ENCODE peak calls at places on chromosomes 12 and 14, in eight cellular contexts. One of them, this sample, is unnamed.

GRCh38 chr14:54475187-54475881 is 13.4 kb downstream of the GMFB start:
- DNase-seq in Panc1: no peak
- DNase-seq in GM04503: no peak
- DNase-seq in osteocyte: no peak
- DNase-seq in NCI-H774: no peak
- DNase-seq in NT2/D1: no peak
- DNase-seq in left cardiac atrium: no peak
- DNase-seq in CD8-positive, alpha-beta T cell: no peak
- DNase-seq in this sample: no peak

GRCh38 chr12:79547735-79548347 is 142.9 kb downstream of the PAWR start:
- DNase-seq in Panc1: peak
- DNase-seq in GM04503: peak
- DNase-seq in osteocyte: no peak
- DNase-seq in NCI-H774: peak
- DNase-seq in NT2/D1: peak
- DNase-seq in left cardiac atrium: peak
- DNase-seq in CD8-positive, alpha-beta T cell: no peak
- DNase-seq in this sample: peak

GRCh38 chr12:106097011-106097410 is 41.7 kb downstream of the NUAK1 start:
- DNase-seq in Panc1: no peak
- DNase-seq in GM04503: no peak
- DNase-seq in osteocyte: no peak
- DNase-seq in NCI-H774: no peak
- DNase-seq in NT2/D1: no peak
- DNase-seq in left cardiac atrium: no peak
- DNase-seq in CD8-positive, alpha-beta T cell: no peak
- DNase-seq in this sample: no peak

GRCh38 chr14:93892505-93892839 is 34.7 kb upstream of the FAM181A start:
- DNase-seq in Panc1: no peak
- DNase-seq in GM04503: no peak
- DNase-seq in osteocyte: no peak
- DNase-seq in NCI-H774: no peak
- DNase-seq in NT2/D1: no peak
- DNase-seq in left cardiac atrium: no peak
- DNase-seq in CD8-positive, alpha-beta T cell: no peak
- DNase-seq in this sample: no peak

GRCh38 chr12:91717804-91718203 is 427.8 kb downstream of the BTG1 start:
- DNase-seq in Panc1: no peak
- DNase-seq in GM04503: no peak
- DNase-seq in osteocyte: no peak
- DNase-seq in NCI-H774: no peak
- DNase-seq in NT2/D1: no peak
- DNase-seq in left cardiac atrium: no peak
- DNase-seq in CD8-positive, alpha-beta T cell: no peak
- DNase-seq in this sample: no peak

GRCh38 chr12:91722072-91722471 is 423.6 kb downstream of the BTG1 start:
- DNase-seq in Panc1: no peak
- DNase-seq in GM04503: no peak
- DNase-seq in osteocyte: no peak
- DNase-seq in NCI-H774: no peak
- DNase-seq in NT2/D1: no peak
- DNase-seq in left cardiac atrium: no peak
- DNase-seq in CD8-positive, alpha-beta T cell: no peak
- DNase-seq in this sample: no peak

GRCh38 chr12:69623970-69624369 is 13.3 kb upstream of the LRRC10 start:
- DNase-seq in Panc1: no peak
- DNase-seq in GM04503: no peak
- DNase-seq in osteocyte: no peak
- DNase-seq in NCI-H774: peak
- DNase-seq in NT2/D1: no peak
- DNase-seq in left cardiac atrium: peak
- DNase-seq in CD8-positive, alpha-beta T cell: no peak
- DNase-seq in this sample: no peak

GRCh38 chr12:96578526-96579125 is 89.2 kb downstream of the CFAP54 start:
- DNase-seq in Panc1: no peak
- DNase-seq in GM04503: no peak
- DNase-seq in osteocyte: no peak
- DNase-seq in NCI-H774: peak
- DNase-seq in NT2/D1: peak
- DNase-seq in left cardiac atrium: no peak
- DNase-seq in CD8-positive, alpha-beta T cell: no peak
- DNase-seq in this sample: peak

GRCh38 chr12:24062642-24063245 is 113.3 kb upstream of the SOX5 start:
- DNase-seq in Panc1: no peak
- DNase-seq in GM04503: no peak
- DNase-seq in osteocyte: no peak
- DNase-seq in NCI-H774: no peak
- DNase-seq in NT2/D1: no peak
- DNase-seq in left cardiac atrium: no peak
- DNase-seq in CD8-positive, alpha-beta T cell: no peak
- DNase-seq in this sample: no peak

GRCh38 chr14:104425171-104425681 is 154.3 kb upstream of the C14orf180 start:
- DNase-seq in Panc1: no peak
- DNase-seq in GM04503: no peak
- DNase-seq in osteocyte: no peak
- DNase-seq in NCI-H774: no peak
- DNase-seq in NT2/D1: no peak
- DNase-seq in left cardiac atrium: no peak
- DNase-seq in CD8-positive, alpha-beta T cell: no peak
- DNase-seq in this sample: no peak

This sample was measured in cerebellum.